ENCODE peak calls at places on chromosomes 1 and 21, in eight cellular contexts. M is left ventricle myocardium inferior; P is dorsolateral prefrontal cortex; J is SK-N-SH; H is CD8-positive, alpha-beta T cell; L is adrenal gland; T is psoas muscle; I is heart right ventricle. B is an unnamed sample.

GRCh38 chr1:156925154-156926010 is 5.0 kb downstream of the LRRC71 start:
- DNase-seq in L (no peak), J (no peak), P (no peak), I (no peak), M (no peak), T (no peak), H (no peak), B (no peak)

GRCh38 chr1:218257971-218258370 is 27.1 kb upstream of the RRP15 start:
- DNase-seq in H (no peak), P (no peak), M (no peak), T (no peak), I (no peak), J (no peak), L (no peak), B (no peak)

GRCh38 chr1:197467881-197468280 is 199.8 kb downstream of the CRB1 start:
- DNase-seq in I (no peak), T (no peak), L (no peak), H (no peak), M (no peak), P (no peak), J (no peak), B (peak; percentile 37)

GRCh38 chr1:209445576-209445975 is 137.9 kb upstream of the CAMK1G start:
- DNase-seq in L (no peak), I (no peak), H (no peak), J (no peak), T (no peak), M (no peak), P (no peak), B (no peak)

GRCh38 chr1:3955196-3955772 is 55.2 kb upstream of the C1orf174 start:
- DNase-seq in I (no peak), J (no peak), H (no peak), T (no peak), P (no peak), M (no peak), L (no peak), B (no peak)

GRCh38 chr1:41492341-41492848 is 7.9 kb upstream of the EDN2 start:
- DNase-seq in L (no peak), J (no peak), I (no peak), M (peak; percentile 12), P (no peak), H (peak; percentile 20), T (no peak), B (no peak)

GRCh38 chr1:90718411-90719320 is 1.6 kb upstream of the BARHL2 start:
- DNase-seq in P (no peak), J (peak; percentile 68), H (no peak), I (no peak), M (no peak), T (no peak), L (no peak), B (no peak)

GRCh38 chr1:29179641-29180184 is 2.0 kb downstream of the SRSF4 start:
- DNase-seq in H (no peak), J (no peak), T (no peak), P (no peak), I (no peak), M (no peak), L (no peak), B (no peak)

GRCh38 chr21:42566524-42567180 is 53.0 kb downstream of the SLC37A1 start:
- DNase-seq in L (no peak), J (no peak), P (peak; percentile 16), H (no peak), T (no peak), M (no peak), I (no peak), B (no peak)

GRCh38 chr1:24141311-24141997 is 1.5 kb downstream of the IL22RA1 start:
- DNase-seq in M (no peak), J (no peak), H (no peak), P (no peak), I (no peak), T (no peak), L (no peak), B (no peak)

GRCh38 chr1:94560333-94560732 is 18.8 kb upstream of the F3 start:
- DNase-seq in L (no peak), P (no peak), I (no peak), M (no peak), T (no peak), H (no peak), J (no peak), B (no peak)
- H3K27ac ChIP-seq in L (no peak overlapping the region), P (no peak overlapping the region), I (no peak overlapping the region), M (no peak overlapping the region), T (no peak overlapping the region), H (no peak overlapping the region), J (no peak overlapping the region), B (no peak overlapping the region)

GRCh38 chr1:48471103-48471502 is 901 bp downstream of the SPATA6 start:
- DNase-seq in P (no peak), I (no peak), M (no peak), J (no peak), T (peak; percentile 33), H (no peak), L (peak; percentile 17), B (no peak)

GRCh38 chr1:48471603-48472576 is at the start of gene SPATA6:
- DNase-seq in M (peak; percentile 98), L (peak; percentile 99), I (peak; percentile 99), T (peak; percentile 97), H (peak; percentile 91), J (peak; percentile 97), P (peak; percentile 97), B (peak; percentile 91)

GRCh38 chr1:48469616-48470500 is 2.1 kb downstream of the SPATA6 start:
- DNase-seq in L (peak; percentile 59), I (peak; percentile 53), T (peak; percentile 50), M (peak; percentile 64), P (no peak), J (no peak), H (no peak), B (peak; percentile 60)

GRCh38 chr1:48472747-48473146 is 743 bp upstream of the SPATA6 start:
- DNase-seq in M (no peak), H (no peak), P (no peak), L (no peak), T (no peak), I (no peak), J (peak; percentile 17), B (no peak)

DNA sequence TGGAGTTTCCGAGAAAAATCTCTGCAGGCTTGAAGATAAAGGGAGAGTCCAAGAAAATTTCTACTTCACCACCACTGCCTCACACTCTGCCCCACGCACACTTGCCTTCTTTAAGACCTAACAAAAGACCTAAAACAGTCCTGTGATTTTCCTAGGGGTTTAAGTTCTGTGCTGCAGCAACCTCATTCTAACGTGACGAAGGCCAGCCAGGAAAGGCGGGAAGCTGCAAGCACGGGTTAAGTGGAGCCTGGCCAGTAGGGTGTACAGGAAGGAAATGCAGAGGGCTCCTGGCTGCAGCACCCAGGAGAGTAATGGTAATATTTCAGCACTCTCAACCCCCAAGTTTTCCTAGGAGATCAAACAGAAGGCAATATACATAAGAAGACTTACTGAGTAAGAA is 1.5 kb downstream of the SPATA6 start:
- DNase-seq in P (no peak), T (peak; percentile 26), M (peak; percentile 42), I (peak; percentile 28), L (peak; percentile 55), J (no peak), H (no peak), B (no peak)
- TF ChIP-seq CTCF in P (no peak), T (no peak), M (no peak), I (no peak), L (no peak), J (no peak), H (no peak), B (peak; percentile 16)

GRCh38 chr1:37628026-37628556 is 6.6 kb downstream of the RSPO1 start:
- DNase-seq in P (no peak), T (no peak), H (no peak), M (no peak), I (no peak), L (no peak), J (no peak), B (no peak)
- H3K27me3 ChIP-seq in P (peaks cover 66% of the 10 kb centered on the region), T (peaks cover 71% of the 10 kb centered on the region), H (peaks cover 14% of the 10 kb centered on the region), M (peaks cover 100% of the 10 kb centered on the region), I (peaks cover 4% of the 10 kb centered on the region), L (peaks cover 42% of the 10 kb centered on the region), J (peaks cover 56% of the 10 kb centered on the region), B (peaks cover 54% of the 10 kb centered on the region)

GRCh38 chr1:61391730-61392129 is 309.4 kb downstream of the NFIA start:
- DNase-seq in J (no peak), H (no peak), P (no peak), L (no peak), I (no peak), T (no peak), M (no peak), B (no peak)
- H3K27ac ChIP-seq in J (peak overlapping the region; percentile 34), H (no peak overlapping the region), P (no peak overlapping the region), L (no peak overlapping the region), I (no peak overlapping the region), T (no peak overlapping the region), M (no peak overlapping the region), B (no peak overlapping the region)

GRCh38 chr1:69076631-69077030 is 491.1 kb upstream of the LRRC7 start:
- DNase-seq in L (no peak), J (no peak), P (no peak), T (no peak), M (no peak), H (no peak), I (no peak), B (no peak)

GRCh38 chr1:69070660-69071373 is 496.9 kb upstream of the LRRC7 start:
- DNase-seq in P (no peak), H (no peak), I (no peak), L (no peak), T (no peak), J (no peak), M (no peak), B (no peak)

GRCh38 chr1:69077198-69077597 is 490.5 kb upstream of the LRRC7 start:
- DNase-seq in H (no peak), I (no peak), M (no peak), T (no peak), J (no peak), L (no peak), P (no peak), B (no peak)

GRCh38 chr1:69077633-69078032 is 490.1 kb upstream of the LRRC7 start:
- DNase-seq in H (no peak), I (no peak), J (no peak), M (no peak), L (no peak), P (no peak), T (no peak), B (no peak)

DNA sequence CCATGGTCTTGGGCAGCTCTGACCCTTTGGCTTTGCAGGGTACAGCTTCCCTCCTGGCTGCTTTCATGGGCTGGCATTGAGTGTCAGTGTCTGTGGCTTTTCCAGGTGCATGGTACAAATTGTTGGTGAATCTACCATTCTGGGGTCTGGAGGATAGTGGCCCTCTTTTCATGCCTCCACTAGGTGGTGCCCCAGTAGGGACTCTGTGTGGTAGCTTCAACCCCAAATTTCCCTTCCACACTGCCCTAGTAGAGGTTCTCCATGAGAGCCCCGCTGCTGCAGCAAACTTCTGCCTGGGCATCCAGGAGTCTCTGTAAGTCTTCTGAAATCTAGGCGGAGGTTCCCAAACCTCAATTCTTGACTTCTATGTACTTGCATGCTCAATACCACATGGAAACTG is 494.5 kb upstream of the LRRC7 start:
- DNase-seq in T (no peak), H (no peak), P (no peak), I (no peak), J (no peak), L (no peak), M (no peak), B (no peak)
- TF ChIP-seq CTCF in T (no peak), H (no peak), P (no peak), I (no peak), J (no peak), L (no peak), M (no peak), B (no peak)

GRCh38 chr1:46811053-46811452 is 12.2 kb downstream of the CYP4B1 start:
- DNase-seq in J (no peak), I (no peak), T (no peak), H (no peak), L (no peak), M (no peak), P (no peak), B (no peak)
- H3K27me3 ChIP-seq in J (no peaks in the 10 kb centered on the region), I (no peaks in the 10 kb centered on the region), T (no peaks in the 10 kb centered on the region), H (no peaks in the 10 kb centered on the region), L (no peaks in the 10 kb centered on the region), M (no peaks in the 10 kb centered on the region), P (no peaks in the 10 kb centered on the region), B (no peaks in the 10 kb centered on the region)